ENCODE peak calls at places on chromosomes 2 and 18, in eight cellular contexts. One of them, this sample, is unnamed.

GRCh38 chr2:37615808-37616673 is 55.4 kb downstream of the CDC42EP3 start:
- DNase-seq in fibroblast of pulmonary artery: no peak
- DNase-seq in pancreas: no peak
- DNase-seq in activated CD8-positive, alpha-beta T cell treated with anti-CD3 and anti-CD28 coated beads for 36 hours: peak
- DNase-seq in endothelial cell: no peak
- DNase-seq in IMR-90: no peak
- DNase-seq in BJ: no peak
- DNase-seq in CD4-positive, alpha-beta T cell: peak
- DNase-seq in this sample: no peak

GRCh38 chr2:218270721-218271486 is 585 bp downstream of the PNKD start:
- DNase-seq in fibroblast of pulmonary artery: no peak
- DNase-seq in pancreas: peak
- DNase-seq in activated CD8-positive, alpha-beta T cell treated with anti-CD3 and anti-CD28 coated beads for 36 hours: no peak
- DNase-seq in endothelial cell: no peak
- DNase-seq in IMR-90: no peak
- DNase-seq in BJ: no peak
- DNase-seq in CD4-positive, alpha-beta T cell: no peak
- DNase-seq in this sample: peak

GRCh38 chr2:20226152-20226545 is 1.2 kb upstream of the SDC1 start:
- DNase-seq in fibroblast of pulmonary artery: no peak
- DNase-seq in pancreas: no peak
- DNase-seq in activated CD8-positive, alpha-beta T cell treated with anti-CD3 and anti-CD28 coated beads for 36 hours: no peak
- DNase-seq in endothelial cell: no peak
- DNase-seq in IMR-90: no peak
- DNase-seq in BJ: no peak
- DNase-seq in CD4-positive, alpha-beta T cell: no peak
- DNase-seq in this sample: no peak

GRCh38 chr2:109175350-109175678 is 46.3 kb downstream of the SH3RF3 start:
- DNase-seq in fibroblast of pulmonary artery: no peak
- DNase-seq in pancreas: no peak
- DNase-seq in activated CD8-positive, alpha-beta T cell treated with anti-CD3 and anti-CD28 coated beads for 36 hours: no peak
- DNase-seq in endothelial cell: no peak
- DNase-seq in IMR-90: no peak
- DNase-seq in BJ: no peak
- DNase-seq in CD4-positive, alpha-beta T cell: no peak
- DNase-seq in this sample: no peak

GRCh38 chr2:105397959-105398521 is 811 bp downstream of the FHL2 start:
- DNase-seq in fibroblast of pulmonary artery: peak
- DNase-seq in pancreas: no peak
- DNase-seq in activated CD8-positive, alpha-beta T cell treated with anti-CD3 and anti-CD28 coated beads for 36 hours: no peak
- DNase-seq in endothelial cell: no peak
- DNase-seq in IMR-90: no peak
- DNase-seq in BJ: no peak
- DNase-seq in CD4-positive, alpha-beta T cell: no peak
- DNase-seq in this sample: no peak

GRCh38 chr2:232460171-232460570 is 4.2 kb downstream of the ALPI start:
- DNase-seq in fibroblast of pulmonary artery: no peak
- DNase-seq in pancreas: no peak
- DNase-seq in activated CD8-positive, alpha-beta T cell treated with anti-CD3 and anti-CD28 coated beads for 36 hours: no peak
- DNase-seq in endothelial cell: no peak
- DNase-seq in IMR-90: no peak
- DNase-seq in BJ: no peak
- DNase-seq in CD4-positive, alpha-beta T cell: no peak
- DNase-seq in this sample: no peak

GRCh38 chr2:234111523-234111922 is 61.0 kb downstream of the SPP2 start:
- DNase-seq in fibroblast of pulmonary artery: no peak
- DNase-seq in pancreas: no peak
- DNase-seq in activated CD8-positive, alpha-beta T cell treated with anti-CD3 and anti-CD28 coated beads for 36 hours: no peak
- DNase-seq in endothelial cell: no peak
- DNase-seq in IMR-90: peak
- DNase-seq in BJ: no peak
- DNase-seq in CD4-positive, alpha-beta T cell: no peak
- DNase-seq in this sample: peak

GRCh38 chr2:84526562-84526961 is 10.3 kb downstream of the DNAH6 start:
- DNase-seq in fibroblast of pulmonary artery: no peak
- DNase-seq in pancreas: no peak
- DNase-seq in activated CD8-positive, alpha-beta T cell treated with anti-CD3 and anti-CD28 coated beads for 36 hours: no peak
- DNase-seq in endothelial cell: no peak
- DNase-seq in IMR-90: peak
- DNase-seq in BJ: no peak
- DNase-seq in CD4-positive, alpha-beta T cell: no peak
- DNase-seq in this sample: peak

GRCh38 chr2:62188416-62188815 is 7.5 kb upstream of the B3GNT2 start:
- DNase-seq in fibroblast of pulmonary artery: no peak
- DNase-seq in pancreas: no peak
- DNase-seq in activated CD8-positive, alpha-beta T cell treated with anti-CD3 and anti-CD28 coated beads for 36 hours: no peak
- DNase-seq in endothelial cell: no peak
- DNase-seq in IMR-90: no peak
- DNase-seq in BJ: no peak
- DNase-seq in CD4-positive, alpha-beta T cell: no peak
- DNase-seq in this sample: no peak

GRCh38 chr2:218648473-218649100 is 10.8 kb downstream of the ZNF142 start:
- DNase-seq in fibroblast of pulmonary artery: peak
- DNase-seq in pancreas: no peak
- DNase-seq in activated CD8-positive, alpha-beta T cell treated with anti-CD3 and anti-CD28 coated beads for 36 hours: peak
- DNase-seq in endothelial cell: peak
- DNase-seq in IMR-90: peak
- DNase-seq in BJ: no peak
- DNase-seq in CD4-positive, alpha-beta T cell: peak
- DNase-seq in this sample: peak

GRCh38 chr2:15042824-15043223 is 410.3 kb downstream of the LRATD1 start:
- DNase-seq in fibroblast of pulmonary artery: peak
- DNase-seq in pancreas: no peak
- DNase-seq in activated CD8-positive, alpha-beta T cell treated with anti-CD3 and anti-CD28 coated beads for 36 hours: no peak
- DNase-seq in endothelial cell: no peak
- DNase-seq in IMR-90: peak
- DNase-seq in BJ: no peak
- DNase-seq in CD4-positive, alpha-beta T cell: no peak
- DNase-seq in this sample: no peak

GRCh38 chr2:229153946-229154345 is 117.1 kb downstream of the PID1 start:
- DNase-seq in fibroblast of pulmonary artery: no peak
- DNase-seq in pancreas: no peak
- DNase-seq in activated CD8-positive, alpha-beta T cell treated with anti-CD3 and anti-CD28 coated beads for 36 hours: no peak
- DNase-seq in endothelial cell: no peak
- DNase-seq in IMR-90: no peak
- DNase-seq in BJ: no peak
- DNase-seq in CD4-positive, alpha-beta T cell: no peak
- DNase-seq in this sample: peak

GRCh38 chr2:9961014-9961413 is 9.5 kb downstream of the GRHL1 start:
- DNase-seq in fibroblast of pulmonary artery: no peak
- DNase-seq in pancreas: no peak
- DNase-seq in activated CD8-positive, alpha-beta T cell treated with anti-CD3 and anti-CD28 coated beads for 36 hours: no peak
- DNase-seq in endothelial cell: no peak
- DNase-seq in IMR-90: no peak
- DNase-seq in BJ: no peak
- DNase-seq in CD4-positive, alpha-beta T cell: no peak
- DNase-seq in this sample: no peak

GRCh38 chr2:151267537-151267936 is 5.9 kb upstream of the RBM43 start:
- DNase-seq in fibroblast of pulmonary artery: no peak
- DNase-seq in pancreas: no peak
- DNase-seq in activated CD8-positive, alpha-beta T cell treated with anti-CD3 and anti-CD28 coated beads for 36 hours: no peak
- DNase-seq in endothelial cell: no peak
- DNase-seq in IMR-90: no peak
- DNase-seq in BJ: no peak
- DNase-seq in CD4-positive, alpha-beta T cell: no peak
- DNase-seq in this sample: no peak

GRCh38 chr2:33395660-33396249 is 80.7 kb upstream of the RASGRP3 start:
- DNase-seq in fibroblast of pulmonary artery: peak
- DNase-seq in pancreas: peak
- DNase-seq in activated CD8-positive, alpha-beta T cell treated with anti-CD3 and anti-CD28 coated beads for 36 hours: peak
- DNase-seq in endothelial cell: peak
- DNase-seq in IMR-90: peak
- DNase-seq in BJ: no peak
- DNase-seq in CD4-positive, alpha-beta T cell: peak
- DNase-seq in this sample: peak

GRCh38 chr18:51654441-51655326 is 457.2 kb upstream of the MEX3C start:
- DNase-seq in fibroblast of pulmonary artery: no peak
- DNase-seq in pancreas: no peak
- DNase-seq in activated CD8-positive, alpha-beta T cell treated with anti-CD3 and anti-CD28 coated beads for 36 hours: no peak
- DNase-seq in endothelial cell: no peak
- DNase-seq in IMR-90: no peak
- DNase-seq in BJ: no peak
- DNase-seq in CD4-positive, alpha-beta T cell: no peak
- DNase-seq in this sample: no peak

GRCh38 chr2:20390524-20391123 is 40.0 kb upstream of the PUM2 start:
- DNase-seq in fibroblast of pulmonary artery: no peak
- DNase-seq in pancreas: no peak
- DNase-seq in activated CD8-positive, alpha-beta T cell treated with anti-CD3 and anti-CD28 coated beads for 36 hours: no peak
- DNase-seq in endothelial cell: no peak
- DNase-seq in IMR-90: no peak
- DNase-seq in BJ: no peak
- DNase-seq in CD4-positive, alpha-beta T cell: no peak
- DNase-seq in this sample: no peak

GRCh38 chr2:133286326-133286922 is 281.8 kb downstream of the NCKAP5 start:
- DNase-seq in fibroblast of pulmonary artery: no peak
- DNase-seq in pancreas: no peak
- DNase-seq in activated CD8-positive, alpha-beta T cell treated with anti-CD3 and anti-CD28 coated beads for 36 hours: no peak
- DNase-seq in endothelial cell: no peak
- DNase-seq in IMR-90: peak
- DNase-seq in BJ: peak
- DNase-seq in CD4-positive, alpha-beta T cell: no peak
- DNase-seq in this sample: peak
- TF ChIP-seq CTCF in fibroblast of pulmonary artery: no peak
- TF ChIP-seq CTCF in pancreas: no peak
- TF ChIP-seq CTCF in activated CD8-positive, alpha-beta T cell treated with anti-CD3 and anti-CD28 coated beads for 36 hours: no peak
- TF ChIP-seq CTCF in endothelial cell: no peak
- TF ChIP-seq CTCF in IMR-90: peak
- TF ChIP-seq CTCF in BJ: peak
- TF ChIP-seq CTCF in CD4-positive, alpha-beta T cell: no peak
- TF ChIP-seq CTCF in this sample: peak

GRCh38 chr2:102302458-102302857 is 8.9 kb upstream of the IL1RL1 start:
- DNase-seq in fibroblast of pulmonary artery: no peak
- DNase-seq in pancreas: no peak
- DNase-seq in activated CD8-positive, alpha-beta T cell treated with anti-CD3 and anti-CD28 coated beads for 36 hours: no peak
- DNase-seq in endothelial cell: no peak
- DNase-seq in IMR-90: no peak
- DNase-seq in BJ: no peak
- DNase-seq in CD4-positive, alpha-beta T cell: no peak
- DNase-seq in this sample: no peak

GRCh38 chr2:102303589-102303988 is 7.8 kb upstream of the IL1RL1 start:
- DNase-seq in fibroblast of pulmonary artery: no peak
- DNase-seq in pancreas: no peak
- DNase-seq in activated CD8-positive, alpha-beta T cell treated with anti-CD3 and anti-CD28 coated beads for 36 hours: no peak
- DNase-seq in endothelial cell: no peak
- DNase-seq in IMR-90: no peak
- DNase-seq in BJ: no peak
- DNase-seq in CD4-positive, alpha-beta T cell: no peak
- DNase-seq in this sample: no peak

GRCh38 chr2:102304711-102305591 is 6.4 kb upstream of the IL1RL1 start:
- DNase-seq in fibroblast of pulmonary artery: no peak
- DNase-seq in pancreas: no peak
- DNase-seq in activated CD8-positive, alpha-beta T cell treated with anti-CD3 and anti-CD28 coated beads for 36 hours: peak
- DNase-seq in endothelial cell: no peak
- DNase-seq in IMR-90: no peak
- DNase-seq in BJ: no peak
- DNase-seq in CD4-positive, alpha-beta T cell: no peak
- DNase-seq in this sample: no peak

GRCh38 chr2:102304268-102304667 is 7.1 kb upstream of the IL1RL1 start:
- DNase-seq in fibroblast of pulmonary artery: peak
- DNase-seq in pancreas: no peak
- DNase-seq in activated CD8-positive, alpha-beta T cell treated with anti-CD3 and anti-CD28 coated beads for 36 hours: no peak
- DNase-seq in endothelial cell: no peak
- DNase-seq in IMR-90: peak
- DNase-seq in BJ: no peak
- DNase-seq in CD4-positive, alpha-beta T cell: no peak
- DNase-seq in this sample: no peak

DNA sequence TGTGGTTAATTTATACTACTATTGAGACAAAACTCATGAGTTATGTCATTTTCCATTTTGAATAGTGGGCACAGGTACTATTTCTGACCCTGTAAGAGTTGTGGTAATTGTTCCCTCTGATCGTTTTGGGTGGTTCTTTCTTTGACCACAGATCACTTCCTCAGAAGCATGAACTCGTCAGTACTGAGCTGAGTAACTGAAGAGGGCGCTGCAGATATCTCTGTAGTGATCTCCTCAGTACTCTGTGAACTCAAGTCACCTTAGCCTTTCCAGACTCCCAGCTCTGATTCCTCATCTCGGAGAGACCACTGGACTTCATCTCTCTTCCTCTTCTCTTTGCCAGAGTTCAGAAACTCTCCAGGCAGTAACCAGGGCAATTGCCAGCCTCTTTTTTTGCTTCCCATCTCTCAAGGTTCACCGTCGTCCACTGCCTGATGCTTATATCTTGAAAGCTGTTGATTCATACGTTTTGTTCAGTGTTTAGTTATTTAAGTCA is 9.4 kb upstream of the IL1RL1 start:
- DNase-seq in fibroblast of pulmonary artery: peak
- DNase-seq in pancreas: no peak
- DNase-seq in activated CD8-positive, alpha-beta T cell treated with anti-CD3 and anti-CD28 coated beads for 36 hours: peak
- DNase-seq in endothelial cell: peak
- DNase-seq in IMR-90: peak
- DNase-seq in BJ: no peak
- DNase-seq in CD4-positive, alpha-beta T cell: peak
- DNase-seq in this sample: no peak
- TF ChIP-seq CTCF in fibroblast of pulmonary artery: peak
- TF ChIP-seq CTCF in pancreas: no peak
- TF ChIP-seq CTCF in activated CD8-positive, alpha-beta T cell treated with anti-CD3 and anti-CD28 coated beads for 36 hours: no peak
- TF ChIP-seq CTCF in endothelial cell: no peak
- TF ChIP-seq CTCF in IMR-90: peak
- TF ChIP-seq CTCF in BJ: peak
- TF ChIP-seq CTCF in CD4-positive, alpha-beta T cell: peak
- TF ChIP-seq CTCF in this sample: peak

GRCh38 chr18:72940509-72940908 is 72.7 kb upstream of the NETO1 start:
- DNase-seq in fibroblast of pulmonary artery: no peak
- DNase-seq in pancreas: no peak
- DNase-seq in activated CD8-positive, alpha-beta T cell treated with anti-CD3 and anti-CD28 coated beads for 36 hours: no peak
- DNase-seq in endothelial cell: no peak
- DNase-seq in IMR-90: no peak
- DNase-seq in BJ: no peak
- DNase-seq in CD4-positive, alpha-beta T cell: no peak
- DNase-seq in this sample: no peak

GRCh38 chr18:72941001-72941400 is 73.2 kb upstream of the NETO1 start:
- DNase-seq in fibroblast of pulmonary artery: no peak
- DNase-seq in pancreas: no peak
- DNase-seq in activated CD8-positive, alpha-beta T cell treated with anti-CD3 and anti-CD28 coated beads for 36 hours: no peak
- DNase-seq in endothelial cell: no peak
- DNase-seq in IMR-90: no peak
- DNase-seq in BJ: no peak
- DNase-seq in CD4-positive, alpha-beta T cell: no peak
- DNase-seq in this sample: no peak

DNA sequence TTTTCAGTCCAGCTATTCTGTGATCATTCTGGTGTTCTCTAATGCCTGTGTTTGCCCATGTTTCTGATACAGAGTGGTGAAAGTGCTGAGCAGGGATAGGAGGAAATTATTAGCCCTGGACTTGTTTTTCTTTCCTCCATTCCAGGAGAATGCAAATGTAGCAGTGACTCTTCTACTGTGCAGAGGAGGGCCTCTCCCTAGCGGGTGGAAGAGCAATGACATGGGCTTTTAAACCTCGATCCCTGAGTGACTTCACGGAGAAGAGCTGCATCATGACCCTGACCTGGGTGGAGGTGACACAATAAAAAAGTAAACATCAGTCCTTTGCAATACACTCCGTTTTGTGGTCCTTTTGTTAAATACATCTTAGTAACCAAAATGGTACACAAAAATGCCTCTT is 68.0 kb upstream of the NETO1 start:
- DNase-seq in fibroblast of pulmonary artery: no peak
- DNase-seq in pancreas: no peak
- DNase-seq in activated CD8-positive, alpha-beta T cell treated with anti-CD3 and anti-CD28 coated beads for 36 hours: no peak
- DNase-seq in endothelial cell: no peak
- DNase-seq in IMR-90: no peak
- DNase-seq in BJ: no peak
- DNase-seq in CD4-positive, alpha-beta T cell: no peak
- DNase-seq in this sample: no peak
- TF ChIP-seq CTCF in fibroblast of pulmonary artery: no peak
- TF ChIP-seq CTCF in pancreas: no peak
- TF ChIP-seq CTCF in activated CD8-positive, alpha-beta T cell treated with anti-CD3 and anti-CD28 coated beads for 36 hours: no peak
- TF ChIP-seq CTCF in endothelial cell: no peak
- TF ChIP-seq CTCF in IMR-90: no peak
- TF ChIP-seq CTCF in BJ: no peak
- TF ChIP-seq CTCF in CD4-positive, alpha-beta T cell: no peak
- TF ChIP-seq CTCF in this sample: no peak

GRCh38 chr2:6791682-6792081 is 74.0 kb downstream of the CMPK2 start:
- DNase-seq in fibroblast of pulmonary artery: no peak
- DNase-seq in pancreas: no peak
- DNase-seq in activated CD8-positive, alpha-beta T cell treated with anti-CD3 and anti-CD28 coated beads for 36 hours: no peak
- DNase-seq in endothelial cell: no peak
- DNase-seq in IMR-90: no peak
- DNase-seq in BJ: no peak
- DNase-seq in CD4-positive, alpha-beta T cell: no peak
- DNase-seq in this sample: no peak
- TF ChIP-seq CTCF in fibroblast of pulmonary artery: no peak
- TF ChIP-seq CTCF in pancreas: no peak
- TF ChIP-seq CTCF in activated CD8-positive, alpha-beta T cell treated with anti-CD3 and anti-CD28 coated beads for 36 hours: peak
- TF ChIP-seq CTCF in endothelial cell: no peak
- TF ChIP-seq CTCF in IMR-90: no peak
- TF ChIP-seq CTCF in BJ: no peak
- TF ChIP-seq CTCF in CD4-positive, alpha-beta T cell: no peak
- TF ChIP-seq CTCF in this sample: no peak